ENCODE peak calls at places on chromosomes 12 and 14, in nine cellular contexts. One of them, this sample, is unnamed.
A peak's percentile ranks its signal among the peaks of the same experiment; 100 is the strongest.

GRCh38 chr14:72608391-72609204 is 285.3 kb downstream of the DPF3 start:
- DNase-seq in heart right ventricle: no peak
- DNase-seq in CD8-positive, alpha-beta T cell: no peak
- DNase-seq in neural progenitor cell: no peak
- DNase-seq in osteoblast: peak; percentile 99
- DNase-seq in cardiac fibroblast: peak; percentile 91
- DNase-seq in esophagus squamous epithelium: no peak
- DNase-seq in psoas muscle: no peak
- DNase-seq in GM12864: no peak
- DNase-seq in this sample: no peak

GRCh38 chr14:96575233-96575632 is 73.1 kb downstream of the PAPOLA start:
- DNase-seq in heart right ventricle: no peak
- DNase-seq in CD8-positive, alpha-beta T cell: no peak
- DNase-seq in neural progenitor cell: no peak
- DNase-seq in osteoblast: no peak
- DNase-seq in cardiac fibroblast: no peak
- DNase-seq in esophagus squamous epithelium: no peak
- DNase-seq in psoas muscle: no peak
- DNase-seq in GM12864: no peak
- DNase-seq in this sample: no peak

GRCh38 chr12:46266382-46266791 is 2.5 kb downstream of the SLC38A1 start:
- DNase-seq in heart right ventricle: no peak
- DNase-seq in CD8-positive, alpha-beta T cell: no peak
- DNase-seq in neural progenitor cell: peak; percentile 36
- DNase-seq in osteoblast: peak; percentile 6
- DNase-seq in cardiac fibroblast: peak; percentile 56
- DNase-seq in esophagus squamous epithelium: no peak
- DNase-seq in psoas muscle: no peak
- DNase-seq in GM12864: no peak
- DNase-seq in this sample: peak; percentile 14

GRCh38 chr14:92531151-92531873 is 17.7 kb downstream of the RIN3 start:
- DNase-seq in heart right ventricle: no peak
- DNase-seq in CD8-positive, alpha-beta T cell: peak; percentile 65
- DNase-seq in neural progenitor cell: no peak
- DNase-seq in osteoblast: no peak
- DNase-seq in cardiac fibroblast: no peak
- DNase-seq in esophagus squamous epithelium: no peak
- DNase-seq in psoas muscle: no peak
- DNase-seq in GM12864: no peak
- DNase-seq in this sample: peak; percentile 53

GRCh38 chr12:108214486-108214885 is 85.4 kb downstream of the WSCD2 start:
- DNase-seq in heart right ventricle: peak; percentile 27
- DNase-seq in CD8-positive, alpha-beta T cell: no peak
- DNase-seq in neural progenitor cell: peak; percentile 86
- DNase-seq in osteoblast: no peak
- DNase-seq in cardiac fibroblast: peak; percentile 10
- DNase-seq in esophagus squamous epithelium: no peak
- DNase-seq in psoas muscle: no peak
- DNase-seq in GM12864: no peak
- DNase-seq in this sample: peak; percentile 37

GRCh38 chr12:110002691-110003515 is 3.7 kb downstream of the ANKRD13A start:
- DNase-seq in heart right ventricle: no peak
- DNase-seq in CD8-positive, alpha-beta T cell: no peak
- DNase-seq in neural progenitor cell: no peak
- DNase-seq in osteoblast: peak; percentile 53
- DNase-seq in cardiac fibroblast: no peak
- DNase-seq in esophagus squamous epithelium: no peak
- DNase-seq in psoas muscle: no peak
- DNase-seq in GM12864: no peak
- DNase-seq in this sample: no peak

GRCh38 chr14:24956104-24956503 is 93.8 kb downstream of the STXBP6 start:
- DNase-seq in heart right ventricle: no peak
- DNase-seq in CD8-positive, alpha-beta T cell: no peak
- DNase-seq in neural progenitor cell: peak; percentile 42
- DNase-seq in osteoblast: no peak
- DNase-seq in cardiac fibroblast: no peak
- DNase-seq in esophagus squamous epithelium: no peak
- DNase-seq in psoas muscle: no peak
- DNase-seq in GM12864: no peak
- DNase-seq in this sample: no peak

GRCh38 chr12:68648179-68648578 is 37.5 kb downstream of the RAP1B start:
- DNase-seq in heart right ventricle: no peak
- DNase-seq in CD8-positive, alpha-beta T cell: no peak
- DNase-seq in neural progenitor cell: no peak
- DNase-seq in osteoblast: no peak
- DNase-seq in cardiac fibroblast: no peak
- DNase-seq in esophagus squamous epithelium: no peak
- DNase-seq in psoas muscle: no peak
- DNase-seq in GM12864: no peak
- DNase-seq in this sample: peak; percentile 53

GRCh38 chr12:132161046-132161781 is 17.0 kb downstream of the NOC4L start:
- DNase-seq in heart right ventricle: no peak
- DNase-seq in CD8-positive, alpha-beta T cell: no peak
- DNase-seq in neural progenitor cell: no peak
- DNase-seq in osteoblast: no peak
- DNase-seq in cardiac fibroblast: peak; percentile 61
- DNase-seq in esophagus squamous epithelium: no peak
- DNase-seq in psoas muscle: no peak
- DNase-seq in GM12864: no peak
- DNase-seq in this sample: no peak

GRCh38 chr14:95040723-95041476 is 116.4 kb downstream of the DICER1 start:
- DNase-seq in heart right ventricle: no peak
- DNase-seq in CD8-positive, alpha-beta T cell: no peak
- DNase-seq in neural progenitor cell: no peak
- DNase-seq in osteoblast: peak; percentile 89
- DNase-seq in cardiac fibroblast: peak; percentile 58
- DNase-seq in esophagus squamous epithelium: no peak
- DNase-seq in psoas muscle: no peak
- DNase-seq in GM12864: no peak
- DNase-seq in this sample: no peak

GRCh38 chr14:31969371-31969770 is 107.7 kb upstream of the ARHGAP5 start:
- DNase-seq in heart right ventricle: no peak
- DNase-seq in CD8-positive, alpha-beta T cell: no peak
- DNase-seq in neural progenitor cell: no peak
- DNase-seq in osteoblast: no peak
- DNase-seq in cardiac fibroblast: no peak
- DNase-seq in esophagus squamous epithelium: no peak
- DNase-seq in psoas muscle: no peak
- DNase-seq in GM12864: no peak
- DNase-seq in this sample: no peak

GRCh38 chr14:71321556-71322315 is 414.5 kb downstream of the PCNX1 start:
- DNase-seq in heart right ventricle: no peak
- DNase-seq in CD8-positive, alpha-beta T cell: no peak
- DNase-seq in neural progenitor cell: peak; percentile 69
- DNase-seq in osteoblast: peak; percentile 66
- DNase-seq in cardiac fibroblast: peak; percentile 87
- DNase-seq in esophagus squamous epithelium: no peak
- DNase-seq in psoas muscle: no peak
- DNase-seq in GM12864: no peak
- DNase-seq in this sample: peak; percentile 39

GRCh38 chr12:2691001-2691339 is 103.8 kb upstream of the FKBP4 start:
- DNase-seq in heart right ventricle: no peak
- DNase-seq in CD8-positive, alpha-beta T cell: no peak
- DNase-seq in neural progenitor cell: peak; percentile 74
- DNase-seq in osteoblast: peak; percentile 85
- DNase-seq in cardiac fibroblast: no peak
- DNase-seq in esophagus squamous epithelium: no peak
- DNase-seq in psoas muscle: no peak
- DNase-seq in GM12864: no peak
- DNase-seq in this sample: peak; percentile 42

GRCh38 chr12:75978677-75979076 is 52.9 kb downstream of the PHLDA1 start:
- DNase-seq in heart right ventricle: no peak
- DNase-seq in CD8-positive, alpha-beta T cell: no peak
- DNase-seq in neural progenitor cell: no peak
- DNase-seq in osteoblast: no peak
- DNase-seq in cardiac fibroblast: peak; percentile 15
- DNase-seq in esophagus squamous epithelium: no peak
- DNase-seq in psoas muscle: no peak
- DNase-seq in GM12864: no peak
- DNase-seq in this sample: no peak

GRCh38 chr14:87944987-87945604 is 47.9 kb downstream of the GALC start:
- DNase-seq in heart right ventricle: no peak
- DNase-seq in CD8-positive, alpha-beta T cell: no peak
- DNase-seq in neural progenitor cell: peak; percentile 37
- DNase-seq in osteoblast: no peak
- DNase-seq in cardiac fibroblast: peak; percentile 80
- DNase-seq in esophagus squamous epithelium: no peak
- DNase-seq in psoas muscle: no peak
- DNase-seq in GM12864: peak; percentile 45
- DNase-seq in this sample: peak; percentile 72

GRCh38 chr12:119598159-119598558 is 4.6 kb downstream of the TMEM233 start:
- DNase-seq in heart right ventricle: no peak
- DNase-seq in CD8-positive, alpha-beta T cell: no peak
- DNase-seq in neural progenitor cell: no peak
- DNase-seq in osteoblast: no peak
- DNase-seq in cardiac fibroblast: no peak
- DNase-seq in esophagus squamous epithelium: no peak
- DNase-seq in psoas muscle: no peak
- DNase-seq in GM12864: no peak
- DNase-seq in this sample: no peak

GRCh38 chr14:55102141-55102547 is 26.9 kb upstream of the LGALS3 start:
- DNase-seq in heart right ventricle: peak; percentile 77
- DNase-seq in CD8-positive, alpha-beta T cell: no peak
- DNase-seq in neural progenitor cell: peak; percentile 79
- DNase-seq in osteoblast: peak; percentile 84
- DNase-seq in cardiac fibroblast: peak; percentile 98
- DNase-seq in esophagus squamous epithelium: peak; percentile 48
- DNase-seq in psoas muscle: peak; percentile 87
- DNase-seq in GM12864: peak; percentile 96
- DNase-seq in this sample: peak; percentile 96

GRCh38 chr14:92475451-92476187 is 38.0 kb upstream of the RIN3 start:
- DNase-seq in heart right ventricle: peak; percentile 60
- DNase-seq in CD8-positive, alpha-beta T cell: no peak
- DNase-seq in neural progenitor cell: no peak
- DNase-seq in osteoblast: no peak
- DNase-seq in cardiac fibroblast: peak; percentile 92
- DNase-seq in esophagus squamous epithelium: no peak
- DNase-seq in psoas muscle: peak; percentile 85
- DNase-seq in GM12864: no peak
- DNase-seq in this sample: no peak

GRCh38 chr12:14930299-14930698 is 8.0 kb downstream of the ERP27 start:
- DNase-seq in heart right ventricle: no peak
- DNase-seq in CD8-positive, alpha-beta T cell: no peak
- DNase-seq in neural progenitor cell: no peak
- DNase-seq in osteoblast: no peak
- DNase-seq in cardiac fibroblast: peak; percentile 51
- DNase-seq in esophagus squamous epithelium: no peak
- DNase-seq in psoas muscle: no peak
- DNase-seq in GM12864: no peak
- DNase-seq in this sample: no peak

GRCh38 chr12:4477133-4477532 is 31.5 kb upstream of the FGF6 start:
- DNase-seq in heart right ventricle: no peak
- DNase-seq in CD8-positive, alpha-beta T cell: no peak
- DNase-seq in neural progenitor cell: no peak
- DNase-seq in osteoblast: no peak
- DNase-seq in cardiac fibroblast: no peak
- DNase-seq in esophagus squamous epithelium: no peak
- DNase-seq in psoas muscle: no peak
- DNase-seq in GM12864: no peak
- DNase-seq in this sample: no peak

GRCh38 chr12:65362231-65362630 is 83.7 kb downstream of the MSRB3 start:
- DNase-seq in heart right ventricle: no peak
- DNase-seq in CD8-positive, alpha-beta T cell: no peak
- DNase-seq in neural progenitor cell: no peak
- DNase-seq in osteoblast: no peak
- DNase-seq in cardiac fibroblast: peak; percentile 23
- DNase-seq in esophagus squamous epithelium: no peak
- DNase-seq in psoas muscle: no peak
- DNase-seq in GM12864: no peak
- DNase-seq in this sample: no peak

GRCh38 chr14:103483600-103483999 is 39.0 kb downstream of the CKB start:
- DNase-seq in heart right ventricle: no peak
- DNase-seq in CD8-positive, alpha-beta T cell: no peak
- DNase-seq in neural progenitor cell: no peak
- DNase-seq in osteoblast: no peak
- DNase-seq in cardiac fibroblast: peak; percentile 89
- DNase-seq in esophagus squamous epithelium: no peak
- DNase-seq in psoas muscle: no peak
- DNase-seq in GM12864: no peak
- DNase-seq in this sample: no peak

GRCh38 chr12:49091056-49091835 is 3.4 kb downstream of the DHH start:
- DNase-seq in heart right ventricle: no peak
- DNase-seq in CD8-positive, alpha-beta T cell: no peak
- DNase-seq in neural progenitor cell: peak; percentile 38
- DNase-seq in osteoblast: peak; percentile 55
- DNase-seq in cardiac fibroblast: no peak
- DNase-seq in esophagus squamous epithelium: no peak
- DNase-seq in psoas muscle: no peak
- DNase-seq in GM12864: no peak
- DNase-seq in this sample: no peak
- H3K4me3 ChIP-seq in heart right ventricle: no peak overlapping the region
- H3K4me3 ChIP-seq in CD8-positive, alpha-beta T cell: no peak overlapping the region
- H3K4me3 ChIP-seq in neural progenitor cell: peak overlapping the region; percentile 45
- H3K4me3 ChIP-seq in osteoblast: peak overlapping the region; percentile 55
- H3K4me3 ChIP-seq in cardiac fibroblast: no peak overlapping the region
- H3K4me3 ChIP-seq in esophagus squamous epithelium: no peak overlapping the region
- H3K4me3 ChIP-seq in psoas muscle: peak overlapping the region; percentile 46
- H3K4me3 ChIP-seq in GM12864: no peak overlapping the region
- H3K4me3 ChIP-seq in this sample: no peak overlapping the region

GRCh38 chr12:123808167-123808566 is 46.1 kb downstream of the DNAH10 start:
- DNase-seq in heart right ventricle: no peak
- DNase-seq in CD8-positive, alpha-beta T cell: no peak
- DNase-seq in neural progenitor cell: peak; percentile 23
- DNase-seq in osteoblast: peak; percentile 86
- DNase-seq in cardiac fibroblast: peak; percentile 22
- DNase-seq in esophagus squamous epithelium: no peak
- DNase-seq in psoas muscle: no peak
- DNase-seq in GM12864: no peak
- DNase-seq in this sample: peak; percentile 5
- TF ChIP-seq CTCF in heart right ventricle: peak; percentile 25
- TF ChIP-seq CTCF in CD8-positive, alpha-beta T cell: no peak
- TF ChIP-seq CTCF in neural progenitor cell: peak; percentile 44
- TF ChIP-seq CTCF in osteoblast: peak; percentile 42
- TF ChIP-seq CTCF in cardiac fibroblast: peak; percentile 45
- TF ChIP-seq CTCF in esophagus squamous epithelium: peak; percentile 11
- TF ChIP-seq CTCF in psoas muscle: no peak
- TF ChIP-seq CTCF in GM12864: peak; percentile 4
- TF ChIP-seq CTCF in this sample: peak; percentile 24

DNA sequence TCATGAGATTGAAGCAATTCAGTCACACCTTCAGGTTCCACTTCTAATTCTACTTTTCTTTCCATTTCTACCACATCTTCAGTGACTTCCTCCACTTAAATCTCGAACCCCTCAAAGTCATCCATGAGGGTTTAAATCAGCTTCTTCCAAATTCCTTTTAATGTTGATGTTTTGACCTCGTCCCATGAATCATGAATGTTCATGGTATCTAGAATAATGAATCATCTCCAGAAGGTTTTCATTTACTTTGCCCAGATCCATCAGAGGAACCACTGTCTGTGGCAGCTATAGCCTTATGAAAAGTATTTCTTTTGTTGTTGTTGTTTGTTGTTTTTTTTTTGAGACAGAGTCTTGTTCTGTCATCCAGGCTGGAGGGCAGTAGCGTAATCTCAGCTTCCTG is 7.6 kb downstream of the RXYLT1 start:
- DNase-seq in heart right ventricle: no peak
- DNase-seq in CD8-positive, alpha-beta T cell: no peak
- DNase-seq in neural progenitor cell: no peak
- DNase-seq in osteoblast: no peak
- DNase-seq in cardiac fibroblast: peak; percentile 50
- DNase-seq in esophagus squamous epithelium: no peak
- DNase-seq in psoas muscle: no peak
- DNase-seq in GM12864: no peak
- DNase-seq in this sample: no peak
- H3K4me3 ChIP-seq in heart right ventricle: no peak overlapping the region
- H3K4me3 ChIP-seq in CD8-positive, alpha-beta T cell: no peak overlapping the region
- H3K4me3 ChIP-seq in neural progenitor cell: no peak overlapping the region
- H3K4me3 ChIP-seq in osteoblast: no peak overlapping the region
- H3K4me3 ChIP-seq in cardiac fibroblast: no peak overlapping the region
- H3K4me3 ChIP-seq in esophagus squamous epithelium: no peak overlapping the region
- H3K4me3 ChIP-seq in psoas muscle: no peak overlapping the region
- H3K4me3 ChIP-seq in GM12864: no peak overlapping the region
- H3K4me3 ChIP-seq in this sample: no peak overlapping the region

GRCh38 chr14:80017796-80018195 is 193.5 kb downstream of the DIO2 start:
- DNase-seq in heart right ventricle: no peak
- DNase-seq in CD8-positive, alpha-beta T cell: no peak
- DNase-seq in neural progenitor cell: no peak
- DNase-seq in osteoblast: no peak
- DNase-seq in cardiac fibroblast: no peak
- DNase-seq in esophagus squamous epithelium: no peak
- DNase-seq in psoas muscle: no peak
- DNase-seq in GM12864: no peak
- DNase-seq in this sample: no peak
- TF ChIP-seq CTCF in heart right ventricle: no peak
- TF ChIP-seq CTCF in CD8-positive, alpha-beta T cell: no peak
- TF ChIP-seq CTCF in neural progenitor cell: no peak
- TF ChIP-seq CTCF in osteoblast: no peak
- TF ChIP-seq CTCF in cardiac fibroblast: no peak
- TF ChIP-seq CTCF in esophagus squamous epithelium: no peak
- TF ChIP-seq CTCF in psoas muscle: no peak
- TF ChIP-seq CTCF in GM12864: no peak
- TF ChIP-seq CTCF in this sample: no peak